ENCODE peak calls at places on chromosomes 2 and 18, in six cellular contexts. K is aorta, Z is pancreas, M is heart left ventricle, Y is lower lobe of right lung, H is neural progenitor cell. X is an unnamed sample.

GRCh38 chr2:237689569-237690131 is 62.3 kb downstream of the LRRFIP1 start:
- DNase-seq in Z (no peak), K (peak), H (no peak), Y (peak), M (peak), X (no peak)

GRCh38 chr2:66553370-66553769 is 118.4 kb downstream of the MEIS1 start:
- DNase-seq in Z (peak), K (peak), Y (peak), H (no peak), M (peak), X (no peak)

GRCh38 chr2:97693476-97693875 is 19.9 kb upstream of the ZAP70 start:
- DNase-seq in Z (no peak), Y (no peak), K (no peak), H (no peak), M (no peak), X (no peak)

GRCh38 chr2:102126660-102127059 is 15.9 kb upstream of the IL1R1 start:
- DNase-seq in Y (no peak), H (no peak), K (no peak), M (no peak), Z (no peak), X (peak)

GRCh38 chr18:14912967-14913366 is 165.0 kb downstream of the ANKRD30B start:
- DNase-seq in K (no peak), H (no peak), Z (no peak), Y (no peak), M (no peak), X (no peak)

GRCh38 chr2:31533036-31533435 is 47.7 kb downstream of the SRD5A2 start:
- DNase-seq in K (no peak), Y (no peak), M (no peak), Z (no peak), H (no peak), X (no peak)

GRCh38 chr2:26772064-26773001 is 8.2 kb downstream of the SLC35F6 start:
- DNase-seq in M (peak), H (no peak), K (peak), Y (peak), Z (no peak), X (peak)

GRCh38 chr2:96188821-96189526 is 19.7 kb downstream of the STARD7 start:
- DNase-seq in Z (no peak), H (no peak), Y (no peak), K (no peak), M (no peak), X (no peak)

GRCh38 chr2:199470672-199471442 is 13.1 kb upstream of the SATB2 start:
- DNase-seq in K (no peak), Z (no peak), H (peak), M (no peak), Y (no peak), X (no peak)

GRCh38 chr2:199470361-199470671 is 12.6 kb upstream of the SATB2 start:
- DNase-seq in Z (no peak), M (no peak), K (no peak), Y (no peak), H (no peak), X (no peak)

GRCh38 chr2:199468561-199469513 is 11.1 kb upstream of the SATB2 start:
- DNase-seq in M (no peak), Y (no peak), H (peak), Z (no peak), K (no peak), X (no peak)

GRCh38 chr2:199471443-199472057 is 13.8 kb upstream of the SATB2 start:
- DNase-seq in K (peak), Z (peak), Y (peak), M (peak), H (peak), X (no peak)

GRCh38 chr2:199469514-199470360 is 12.0 kb upstream of the SATB2 start:
- DNase-seq in M (no peak), Z (no peak), Y (no peak), H (peak), K (no peak), X (no peak)
- H3K27ac ChIP-seq in M (no peak), Z (no peak), Y (no peak), H (no peak), K (no peak), X (no peak)

GRCh38 chr2:36404754-36405153 is 49.2 kb downstream of the CRIM1 start:
- DNase-seq in K (no peak), Y (no peak), H (no peak), M (no peak), Z (no peak), X (no peak)
- H3K4me3 ChIP-seq in K (no peak), Y (no peak), H (no peak), M (no peak), Z (no peak), X (no peak)

GRCh38 chr18:74288041-74288440 is 3.7 kb downstream of the CYB5A start:
- DNase-seq in M (no peak), Z (no peak), K (no peak), Y (no peak), H (no peak), X (no peak)

GRCh38 chr18:74290831-74291770 is 662 bp downstream of the CYB5A start:
- DNase-seq in Z (peak), H (peak), K (no peak), M (no peak), Y (peak), X (no peak)

GRCh38 chr18:74289946-74290478 is 1.8 kb downstream of the CYB5A start:
- DNase-seq in Z (no peak), H (no peak), K (no peak), M (no peak), Y (no peak), X (no peak)

GRCh38 chr18:74288730-74289129 is 3.0 kb downstream of the CYB5A start:
- DNase-seq in K (no peak), Y (no peak), H (no peak), M (no peak), Z (no peak), X (no peak)

DNA sequence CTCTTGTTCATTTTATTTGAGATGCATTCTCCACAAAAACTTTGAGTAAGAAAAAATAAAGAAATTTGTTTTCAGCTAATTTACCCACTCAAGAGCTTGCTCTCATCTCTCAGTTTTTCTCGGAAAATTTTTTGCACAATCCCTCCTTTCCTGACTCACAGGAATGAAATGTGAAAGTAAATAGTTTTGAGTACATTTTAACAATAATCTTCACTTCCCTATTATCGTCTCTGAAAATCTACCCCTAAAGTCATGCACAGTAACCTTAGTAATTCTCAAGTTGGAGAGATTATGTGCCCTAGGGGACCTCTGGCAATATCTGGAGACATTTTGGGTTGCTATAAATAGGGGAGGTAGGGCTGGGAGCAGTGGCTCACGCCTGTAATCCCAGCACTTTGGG is 2.6 kb downstream of the CYB5A start:
- DNase-seq in H (no peak), K (no peak), Z (no peak), Y (no peak), M (no peak), X (no peak)
- H3K27ac ChIP-seq in H (no peak), K (no peak), Z (peak), Y (peak), M (peak), X (no peak)

DNA sequence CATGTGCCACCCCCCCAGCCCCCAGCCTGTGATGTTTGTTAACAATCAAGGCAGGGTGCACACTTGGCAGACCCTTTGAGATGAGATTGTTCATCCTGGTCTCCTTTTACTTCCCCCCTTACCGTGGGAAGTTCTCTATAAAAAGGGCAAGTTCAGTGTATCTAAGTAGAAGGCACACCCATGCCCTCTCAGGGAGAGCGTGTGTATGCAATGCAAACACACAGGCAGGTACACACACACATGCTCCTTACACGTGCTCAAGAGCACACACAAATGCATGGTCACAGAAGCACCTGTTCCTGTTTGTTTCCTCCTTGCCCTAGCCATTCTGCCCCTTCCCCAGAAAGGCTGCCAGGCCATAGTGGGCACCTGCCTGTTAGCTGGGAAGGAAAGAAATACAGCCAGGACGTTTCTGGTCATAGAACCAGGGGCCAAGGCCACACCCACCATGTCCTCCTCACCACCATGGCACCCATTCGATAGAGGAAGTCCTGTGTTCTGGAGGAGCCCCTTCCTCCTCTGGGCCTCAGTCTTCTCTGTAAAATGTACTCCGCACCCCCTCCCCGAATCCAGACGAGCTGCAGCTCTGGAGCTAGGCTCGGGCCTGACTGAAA is 3.1 kb downstream of the ATOH8 start:
- DNase-seq in Y (no peak), K (peak), M (no peak), Z (no peak), H (no peak), X (no peak)
- H3K4me3 ChIP-seq in Y (peak), K (peak), M (peak), Z (no peak), H (no peak), X (no peak)

GRCh38 chr2:70161069-70161534 is 29.7 kb downstream of the C2orf42 start:
- DNase-seq in M (no peak), H (no peak), Z (no peak), Y (no peak), K (no peak), X (no peak)

DNA sequence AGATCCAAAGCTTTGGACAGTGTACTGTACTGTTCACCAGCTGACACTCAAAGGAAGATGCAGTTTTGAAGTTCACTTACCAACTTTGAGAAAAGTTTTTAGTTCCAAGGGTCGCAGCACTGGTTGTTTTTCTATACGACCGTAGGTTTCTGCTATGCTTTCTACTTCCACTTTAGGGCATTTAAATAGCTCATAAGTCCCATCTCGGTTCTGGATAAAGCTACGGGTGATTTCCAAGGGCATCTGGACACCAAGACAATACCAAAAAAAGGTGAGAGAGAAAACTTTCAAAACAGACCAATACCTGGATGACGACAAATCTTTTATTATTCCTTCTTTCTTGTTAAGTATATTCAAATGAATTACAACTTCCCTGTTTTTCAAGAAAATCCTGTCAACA is 30.3 kb downstream of the C2orf42 start:
- DNase-seq in Z (no peak), Y (no peak), K (no peak), H (no peak), M (no peak), X (no peak)
- H3K27ac ChIP-seq in Z (no peak), Y (no peak), K (no peak), H (no peak), M (no peak), X (no peak)

GRCh38 chr2:60520917-60521539 is 32.4 kb downstream of the BCL11A start:
- DNase-seq in K (no peak), M (no peak), H (no peak), Y (no peak), Z (no peak), X (no peak)
- H3K4me3 ChIP-seq in K (no peak), M (no peak), H (no peak), Y (no peak), Z (no peak), X (no peak)

DNA sequence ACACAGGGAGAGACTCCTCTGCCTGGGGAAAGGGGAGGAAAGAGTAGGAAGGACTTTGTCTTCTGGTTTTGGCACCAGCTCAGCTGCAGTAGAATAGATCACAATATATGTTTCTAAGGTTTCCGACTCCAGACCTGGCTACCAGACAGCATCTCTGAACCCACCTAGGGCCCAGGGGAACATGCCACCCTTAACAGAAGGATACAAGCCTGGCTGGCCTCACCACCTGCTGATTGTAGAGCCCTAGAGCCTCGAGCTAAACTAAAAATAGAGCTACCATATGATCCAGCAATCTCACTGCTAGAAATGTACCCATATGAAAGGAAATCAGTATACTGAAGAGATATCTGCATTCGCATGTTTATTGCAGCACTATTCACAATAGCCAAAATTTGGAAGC is 242.5 kb upstream of the SLC39A10 start:
- DNase-seq in K (no peak), Z (no peak), M (no peak), H (no peak), Y (no peak), X (no peak)
- H3K27ac ChIP-seq in K (no peak), Z (no peak), M (no peak), H (no peak), Y (no peak), X (no peak)

GRCh38 chr2:203867561-203868200 is at the start of gene CTLA4:
- DNase-seq in M (no peak), H (no peak), Y (no peak), K (no peak), Z (no peak), X (no peak)
- H3K4me3 ChIP-seq in M (no peak), H (no peak), Y (peak), K (no peak), Z (no peak), X (no peak)

DNA sequence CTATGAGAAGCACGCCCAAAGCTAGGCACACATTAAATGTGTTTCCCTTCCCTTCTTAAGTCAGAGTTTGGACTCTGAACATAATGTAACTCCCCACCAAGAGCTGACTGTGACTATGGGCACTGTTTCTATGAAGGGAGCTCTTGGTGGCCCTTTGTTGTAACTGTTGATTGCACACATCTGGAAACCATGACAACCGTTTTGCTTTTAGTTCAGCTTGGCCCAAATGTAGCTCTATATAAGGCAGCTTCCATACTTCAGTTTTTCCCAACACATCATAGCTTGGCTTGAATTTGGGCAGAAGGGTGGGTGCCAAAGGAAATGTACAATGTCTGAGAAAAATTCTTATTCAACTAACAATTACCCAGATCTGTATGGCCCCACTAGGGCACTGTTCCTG is 2.6 kb upstream of the CETN1 start:
- DNase-seq in Z (no peak), M (no peak), Y (no peak), H (no peak), K (no peak), X (no peak)
- H3K27ac ChIP-seq in Z (no peak), M (no peak), Y (no peak), H (no peak), K (peak), X (no peak)